ENCODE peak calls at places on chromosomes 16 and 17, in seven cellular contexts. One of them, this sample, is unnamed.

GRCh38 chr17:48541574-48542113 is 3.3 kb downstream of the HOXB2 start:
- DNase-seq in neural progenitor cell: peak
- DNase-seq in fibroblast of lung: peak
- DNase-seq in PC-3: no peak
- DNase-seq in mesendoderm: no peak
- DNase-seq in CD4-positive, alpha-beta memory T cell: peak
- DNase-seq in stomach: no peak
- DNase-seq in this sample: peak

GRCh38 chr17:76726766-76727718 is at the start of gene METTL23:
- DNase-seq in PC-3: peak
- DNase-seq in fibroblast of lung: peak
- DNase-seq in stomach: peak
- DNase-seq in neural progenitor cell: peak
- DNase-seq in CD4-positive, alpha-beta memory T cell: peak
- DNase-seq in mesendoderm: peak
- DNase-seq in this sample: peak

GRCh38 chr17:70355185-70355584 is 185.9 kb downstream of the KCNJ2 start:
- DNase-seq in neural progenitor cell: no peak
- DNase-seq in fibroblast of lung: no peak
- DNase-seq in CD4-positive, alpha-beta memory T cell: no peak
- DNase-seq in PC-3: no peak
- DNase-seq in mesendoderm: no peak
- DNase-seq in stomach: no peak
- DNase-seq in this sample: no peak

GRCh38 chr17:70190959-70191805 is 21.9 kb downstream of the KCNJ2 start:
- DNase-seq in stomach: peak
- DNase-seq in fibroblast of lung: no peak
- DNase-seq in mesendoderm: no peak
- DNase-seq in PC-3: peak
- DNase-seq in CD4-positive, alpha-beta memory T cell: no peak
- DNase-seq in neural progenitor cell: no peak
- DNase-seq in this sample: no peak

GRCh38 chr16:89155851-89156739 is 15.5 kb upstream of the CDH15 start:
- DNase-seq in neural progenitor cell: no peak
- DNase-seq in PC-3: no peak
- DNase-seq in stomach: peak
- DNase-seq in mesendoderm: no peak
- DNase-seq in CD4-positive, alpha-beta memory T cell: no peak
- DNase-seq in fibroblast of lung: no peak
- DNase-seq in this sample: no peak

GRCh38 chr17:73453090-73453489 is 141.3 kb upstream of the CDC42EP4 start:
- DNase-seq in neural progenitor cell: no peak
- DNase-seq in fibroblast of lung: no peak
- DNase-seq in PC-3: no peak
- DNase-seq in mesendoderm: no peak
- DNase-seq in stomach: no peak
- DNase-seq in CD4-positive, alpha-beta memory T cell: no peak
- DNase-seq in this sample: no peak

GRCh38 chr17:32912218-32912897 is 15.6 kb upstream of the TMEM98 start:
- DNase-seq in CD4-positive, alpha-beta memory T cell: no peak
- DNase-seq in mesendoderm: peak
- DNase-seq in PC-3: peak
- DNase-seq in stomach: peak
- DNase-seq in fibroblast of lung: peak
- DNase-seq in neural progenitor cell: peak
- DNase-seq in this sample: no peak

GRCh38 chr17:78013683-78014467 is 55.4 kb downstream of the TNRC6C start:
- DNase-seq in fibroblast of lung: peak
- DNase-seq in mesendoderm: peak
- DNase-seq in stomach: peak
- DNase-seq in neural progenitor cell: peak
- DNase-seq in CD4-positive, alpha-beta memory T cell: peak
- DNase-seq in PC-3: peak
- DNase-seq in this sample: peak

GRCh38 chr17:63497708-63498483 is 21.0 kb downstream of the ACE start:
- DNase-seq in mesendoderm: peak
- DNase-seq in stomach: no peak
- DNase-seq in fibroblast of lung: no peak
- DNase-seq in PC-3: peak
- DNase-seq in CD4-positive, alpha-beta memory T cell: no peak
- DNase-seq in neural progenitor cell: peak
- DNase-seq in this sample: no peak

GRCh38 chr16:81620029-81620428 is 159.1 kb upstream of the PLCG2 start:
- DNase-seq in neural progenitor cell: no peak
- DNase-seq in fibroblast of lung: no peak
- DNase-seq in mesendoderm: no peak
- DNase-seq in CD4-positive, alpha-beta memory T cell: no peak
- DNase-seq in PC-3: no peak
- DNase-seq in stomach: no peak
- DNase-seq in this sample: no peak

GRCh38 chr17:330993-331701 is 21.5 kb downstream of the RPH3AL start:
- DNase-seq in fibroblast of lung: no peak
- DNase-seq in mesendoderm: peak
- DNase-seq in PC-3: no peak
- DNase-seq in CD4-positive, alpha-beta memory T cell: peak
- DNase-seq in neural progenitor cell: no peak
- DNase-seq in stomach: no peak
- DNase-seq in this sample: peak

GRCh38 chr16:89346869-89347268 is 129.4 kb downstream of the ZNF778 start:
- DNase-seq in CD4-positive, alpha-beta memory T cell: no peak
- DNase-seq in neural progenitor cell: no peak
- DNase-seq in mesendoderm: no peak
- DNase-seq in PC-3: no peak
- DNase-seq in stomach: no peak
- DNase-seq in fibroblast of lung: no peak
- DNase-seq in this sample: no peak

GRCh38 chr17:78223061-78223460 is 8.4 kb upstream of the TMEM235 start:
- DNase-seq in neural progenitor cell: no peak
- DNase-seq in CD4-positive, alpha-beta memory T cell: no peak
- DNase-seq in mesendoderm: no peak
- DNase-seq in stomach: no peak
- DNase-seq in PC-3: no peak
- DNase-seq in fibroblast of lung: no peak
- DNase-seq in this sample: no peak

GRCh38 chr16:8644513-8645140 is 23.1 kb downstream of the METTL22 start:
- DNase-seq in stomach: peak
- DNase-seq in PC-3: no peak
- DNase-seq in neural progenitor cell: no peak
- DNase-seq in fibroblast of lung: no peak
- DNase-seq in CD4-positive, alpha-beta memory T cell: peak
- DNase-seq in mesendoderm: no peak
- DNase-seq in this sample: no peak

GRCh38 chr16:23784811-23785447 is 30.1 kb downstream of the CHP2 start:
- DNase-seq in fibroblast of lung: peak
- DNase-seq in stomach: no peak
- DNase-seq in PC-3: peak
- DNase-seq in neural progenitor cell: no peak
- DNase-seq in mesendoderm: peak
- DNase-seq in CD4-positive, alpha-beta memory T cell: no peak
- DNase-seq in this sample: no peak

GRCh38 chr17:28940675-28941074 is 10.6 kb downstream of the PHF12 start:
- DNase-seq in PC-3: no peak
- DNase-seq in CD4-positive, alpha-beta memory T cell: no peak
- DNase-seq in mesendoderm: no peak
- DNase-seq in stomach: no peak
- DNase-seq in fibroblast of lung: no peak
- DNase-seq in neural progenitor cell: peak
- DNase-seq in this sample: no peak
- H3K27ac ChIP-seq in PC-3: no peak
- H3K27ac ChIP-seq in CD4-positive, alpha-beta memory T cell: no peak
- H3K27ac ChIP-seq in mesendoderm: no peak
- H3K27ac ChIP-seq in stomach: no peak
- H3K27ac ChIP-seq in fibroblast of lung: no peak
- H3K27ac ChIP-seq in neural progenitor cell: peak
- H3K27ac ChIP-seq in this sample: no peak

GRCh38 chr16:4666537-4667202 is 26.7 kb upstream of the NUDT16L1 start:
- DNase-seq in fibroblast of lung: no peak
- DNase-seq in CD4-positive, alpha-beta memory T cell: no peak
- DNase-seq in PC-3: no peak
- DNase-seq in neural progenitor cell: no peak
- DNase-seq in mesendoderm: no peak
- DNase-seq in stomach: no peak
- DNase-seq in this sample: no peak
- H3K27ac ChIP-seq in fibroblast of lung: no peak
- H3K27ac ChIP-seq in CD4-positive, alpha-beta memory T cell: no peak
- H3K27ac ChIP-seq in PC-3: no peak
- H3K27ac ChIP-seq in neural progenitor cell: no peak
- H3K27ac ChIP-seq in mesendoderm: no peak
- H3K27ac ChIP-seq in stomach: no peak
- H3K27ac ChIP-seq in this sample: no peak

GRCh38 chr17:19249681-19250080 is 12.5 kb downstream of the EPN2 start:
- DNase-seq in PC-3: no peak
- DNase-seq in neural progenitor cell: no peak
- DNase-seq in fibroblast of lung: peak
- DNase-seq in mesendoderm: no peak
- DNase-seq in stomach: no peak
- DNase-seq in CD4-positive, alpha-beta memory T cell: no peak
- DNase-seq in this sample: no peak
- H3K27ac ChIP-seq in PC-3: peak
- H3K27ac ChIP-seq in neural progenitor cell: no peak
- H3K27ac ChIP-seq in fibroblast of lung: peak
- H3K27ac ChIP-seq in mesendoderm: no peak
- H3K27ac ChIP-seq in stomach: peak
- H3K27ac ChIP-seq in CD4-positive, alpha-beta memory T cell: no peak
- H3K27ac ChIP-seq in this sample: no peak

GRCh38 chr16:29664133-29664912 is 1.3 kb downstream of the SPN start:
- DNase-seq in mesendoderm: no peak
- DNase-seq in fibroblast of lung: no peak
- DNase-seq in CD4-positive, alpha-beta memory T cell: peak
- DNase-seq in PC-3: no peak
- DNase-seq in stomach: no peak
- DNase-seq in neural progenitor cell: peak
- DNase-seq in this sample: no peak

GRCh38 chr16:29663020-29663828 is at the start of gene SPN:
- DNase-seq in PC-3: no peak
- DNase-seq in stomach: no peak
- DNase-seq in mesendoderm: no peak
- DNase-seq in CD4-positive, alpha-beta memory T cell: peak
- DNase-seq in neural progenitor cell: no peak
- DNase-seq in fibroblast of lung: no peak
- DNase-seq in this sample: peak

GRCh38 chr16:29662000-29662728 is 883 bp upstream of the SPN start:
- DNase-seq in neural progenitor cell: no peak
- DNase-seq in PC-3: no peak
- DNase-seq in mesendoderm: no peak
- DNase-seq in fibroblast of lung: no peak
- DNase-seq in CD4-positive, alpha-beta memory T cell: no peak
- DNase-seq in stomach: no peak
- DNase-seq in this sample: no peak

GRCh38 chr16:29663829-29664132 is 734 bp downstream of the SPN start:
- DNase-seq in fibroblast of lung: no peak
- DNase-seq in stomach: no peak
- DNase-seq in mesendoderm: no peak
- DNase-seq in PC-3: no peak
- DNase-seq in neural progenitor cell: no peak
- DNase-seq in CD4-positive, alpha-beta memory T cell: peak
- DNase-seq in this sample: no peak

GRCh38 chr16:29662729-29663019 is 373 bp upstream of the SPN start:
- DNase-seq in neural progenitor cell: no peak
- DNase-seq in mesendoderm: no peak
- DNase-seq in PC-3: no peak
- DNase-seq in CD4-positive, alpha-beta memory T cell: peak
- DNase-seq in fibroblast of lung: no peak
- DNase-seq in stomach: peak
- DNase-seq in this sample: peak
- H3K27ac ChIP-seq in neural progenitor cell: no peak
- H3K27ac ChIP-seq in mesendoderm: no peak
- H3K27ac ChIP-seq in PC-3: no peak
- H3K27ac ChIP-seq in CD4-positive, alpha-beta memory T cell: peak
- H3K27ac ChIP-seq in fibroblast of lung: no peak
- H3K27ac ChIP-seq in stomach: no peak
- H3K27ac ChIP-seq in this sample: peak

DNA sequence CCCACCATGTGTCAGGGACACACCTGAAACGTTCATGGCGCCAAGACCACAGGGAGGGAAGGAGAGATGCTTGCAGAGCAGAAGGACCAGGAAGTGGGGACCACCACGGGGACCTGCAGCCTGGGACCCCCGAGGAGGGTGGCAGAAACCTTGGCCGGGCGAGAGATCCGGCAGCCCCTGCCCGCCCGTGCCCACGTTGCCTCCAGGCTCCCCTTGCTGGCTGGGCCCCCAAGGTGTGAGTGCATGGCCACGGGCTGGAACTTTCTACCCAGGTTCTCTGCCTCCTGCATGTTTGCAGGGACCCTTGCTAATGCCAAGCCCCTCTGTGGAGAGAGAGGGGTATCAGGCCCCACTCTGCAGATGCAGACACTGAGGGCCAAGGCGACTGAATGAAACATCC is 50.4 kb downstream of the USP22 start:
- DNase-seq in fibroblast of lung: no peak
- DNase-seq in neural progenitor cell: no peak
- DNase-seq in CD4-positive, alpha-beta memory T cell: no peak
- DNase-seq in mesendoderm: no peak
- DNase-seq in stomach: no peak
- DNase-seq in PC-3: no peak
- DNase-seq in this sample: no peak
- H3K27ac ChIP-seq in fibroblast of lung: no peak
- H3K27ac ChIP-seq in neural progenitor cell: no peak
- H3K27ac ChIP-seq in CD4-positive, alpha-beta memory T cell: no peak
- H3K27ac ChIP-seq in mesendoderm: no peak
- H3K27ac ChIP-seq in stomach: no peak
- H3K27ac ChIP-seq in PC-3: no peak
- H3K27ac ChIP-seq in this sample: no peak

GRCh38 chr16:87044031-87044380 is 273.2 kb downstream of the C16orf95 start:
- DNase-seq in PC-3: peak
- DNase-seq in mesendoderm: no peak
- DNase-seq in stomach: no peak
- DNase-seq in neural progenitor cell: no peak
- DNase-seq in CD4-positive, alpha-beta memory T cell: no peak
- DNase-seq in fibroblast of lung: no peak
- DNase-seq in this sample: no peak
- H3K27ac ChIP-seq in PC-3: no peak
- H3K27ac ChIP-seq in mesendoderm: no peak
- H3K27ac ChIP-seq in stomach: no peak
- H3K27ac ChIP-seq in neural progenitor cell: no peak
- H3K27ac ChIP-seq in CD4-positive, alpha-beta memory T cell: no peak
- H3K27ac ChIP-seq in fibroblast of lung: no peak
- H3K27ac ChIP-seq in this sample: no peak